ENCODE peak calls at places on chromosomes 3 and 15, in nine cellular contexts. N is stimulated activated CD4-positive, alpha-beta T cell treated with anti-CD3 and anti-CD28 coated beads, TNF-alpha, amount 100 ng/mL, for 4 hours; T is NCI-H524 treated with DMSO at 0.1 percent for 48 hours; W is osteocyte; B is stimulated activated CD8-positive, alpha-beta memory T cell treated with anti-CD3 and anti-CD28 coated beads, Interleukin-4, amount 100 ng/mL, for 4 hours; K is endothelial cell; I is activated gamma-delta T cell treated with Interleukin-2 at 50 U/mL for 16 hours; L is MV-4-11; G is GM04504. R is an unnamed sample.

GRCh38 chr15:48802867-48803266 is 8.0 kb downstream of the CEP152 start:
- DNase-seq in K (no peak), B (no peak), T (no peak), L (peak), G (peak), I (no peak), N (no peak), W (no peak), R (peak)

GRCh38 chr15:34876640-34877039 is 81.3 kb upstream of the ACTC1 start:
- DNase-seq in L (no peak), G (no peak), B (no peak), N (no peak), K (no peak), I (no peak), T (no peak), W (no peak), R (no peak)

GRCh38 chr3:55476515-55476914 is 10.6 kb downstream of the WNT5A start:
- DNase-seq in L (no peak), K (no peak), B (no peak), N (no peak), G (peak), T (no peak), I (no peak), W (no peak), R (no peak)

GRCh38 chr3:187197255-187197654 is at the start of gene RTP1:
- DNase-seq in N (no peak), T (no peak), L (no peak), G (no peak), W (no peak), K (no peak), I (no peak), B (no peak), R (no peak)

GRCh38 chr15:70412717-70413266 is 315.1 kb upstream of the TLE3 start:
- DNase-seq in G (no peak), I (no peak), N (no peak), W (no peak), K (no peak), T (no peak), B (no peak), L (no peak), R (no peak)

GRCh38 chr3:79810529-79810928 is 42.7 kb upstream of the ROBO1 start:
- DNase-seq in W (no peak), N (no peak), T (no peak), B (no peak), L (no peak), K (no peak), I (no peak), G (no peak), R (no peak)

GRCh38 chr3:108524547-108524946 is 14.2 kb upstream of the MYH15 start:
- DNase-seq in L (no peak), B (no peak), N (no peak), W (no peak), K (no peak), T (no peak), G (no peak), I (no peak), R (peak)

GRCh38 chr3:190339130-190339529 is 16.9 kb upstream of the CLDN1 start:
- DNase-seq in W (no peak), I (no peak), L (no peak), B (no peak), G (no peak), N (no peak), T (no peak), K (no peak), R (no peak)

GRCh38 chr3:99356681-99357080 is 281.7 kb upstream of the COL8A1 start:
- DNase-seq in L (no peak), T (no peak), I (no peak), B (no peak), G (no peak), N (no peak), W (no peak), K (no peak), R (no peak)

GRCh38 chr15:39593071-39594055 is 12.5 kb downstream of the THBS1 start:
- DNase-seq in N (no peak), T (no peak), L (no peak), I (no peak), G (peak), B (no peak), K (no peak), W (no peak), R (no peak)